ENCODE peak calls at places on chromosomes 6 and 20, in eight cellular contexts. One of them, this sample, is unnamed.

GRCh38 chr6:13044390-13044789 is 283.9 kb downstream of the TBC1D7 start:
- DNase-seq in stomach: no peak
- DNase-seq in HepG2: peak
- DNase-seq in Peyer's patch: no peak
- DNase-seq in tibial nerve: no peak
- DNase-seq in heart left ventricle: no peak
- DNase-seq in NB4: peak
- DNase-seq in ovary: no peak
- DNase-seq in this sample: no peak

GRCh38 chr20:61044499-61044898 is 207.6 kb upstream of the CDH4 start:
- DNase-seq in stomach: no peak
- DNase-seq in HepG2: no peak
- DNase-seq in Peyer's patch: no peak
- DNase-seq in tibial nerve: no peak
- DNase-seq in heart left ventricle: no peak
- DNase-seq in NB4: peak
- DNase-seq in ovary: no peak
- DNase-seq in this sample: no peak

GRCh38 chr6:150293423-150294280 is 75.2 kb upstream of the IYD start:
- DNase-seq in stomach: no peak
- DNase-seq in HepG2: no peak
- DNase-seq in Peyer's patch: no peak
- DNase-seq in tibial nerve: no peak
- DNase-seq in heart left ventricle: no peak
- DNase-seq in NB4: peak
- DNase-seq in ovary: no peak
- DNase-seq in this sample: no peak

GRCh38 chr6:108667984-108668383 is 107.3 kb downstream of the FOXO3 start:
- DNase-seq in stomach: no peak
- DNase-seq in HepG2: no peak
- DNase-seq in Peyer's patch: no peak
- DNase-seq in tibial nerve: no peak
- DNase-seq in heart left ventricle: no peak
- DNase-seq in NB4: no peak
- DNase-seq in ovary: no peak
- DNase-seq in this sample: peak

GRCh38 chr6:118401325-118401998 is 146.6 kb upstream of the PLN start:
- DNase-seq in stomach: no peak
- DNase-seq in HepG2: no peak
- DNase-seq in Peyer's patch: no peak
- DNase-seq in tibial nerve: no peak
- DNase-seq in heart left ventricle: no peak
- DNase-seq in NB4: no peak
- DNase-seq in ovary: no peak
- DNase-seq in this sample: no peak

GRCh38 chr6:92577077-92577719 is 842.2 kb downstream of the EPHA7 start:
- DNase-seq in stomach: no peak
- DNase-seq in HepG2: peak
- DNase-seq in Peyer's patch: no peak
- DNase-seq in tibial nerve: no peak
- DNase-seq in heart left ventricle: no peak
- DNase-seq in NB4: no peak
- DNase-seq in ovary: no peak
- DNase-seq in this sample: no peak

GRCh38 chr20:53960586-53961386 is 109.6 kb downstream of the BCAS1 start:
- DNase-seq in stomach: no peak
- DNase-seq in HepG2: no peak
- DNase-seq in Peyer's patch: no peak
- DNase-seq in tibial nerve: no peak
- DNase-seq in heart left ventricle: no peak
- DNase-seq in NB4: no peak
- DNase-seq in ovary: no peak
- DNase-seq in this sample: no peak

GRCh38 chr6:3230275-3231212 is 3.1 kb upstream of the TUBB2B start:
- DNase-seq in stomach: no peak
- DNase-seq in HepG2: no peak
- DNase-seq in Peyer's patch: no peak
- DNase-seq in tibial nerve: peak
- DNase-seq in heart left ventricle: no peak
- DNase-seq in NB4: no peak
- DNase-seq in ovary: no peak
- DNase-seq in this sample: no peak

GRCh38 chr6:130853555-130854183 is 26.5 kb downstream of the SMLR1 start:
- DNase-seq in stomach: no peak
- DNase-seq in HepG2: peak
- DNase-seq in Peyer's patch: no peak
- DNase-seq in tibial nerve: no peak
- DNase-seq in heart left ventricle: no peak
- DNase-seq in NB4: no peak
- DNase-seq in ovary: no peak
- DNase-seq in this sample: no peak

GRCh38 chr6:159217595-159218275 is 48.5 kb downstream of the FNDC1 start:
- DNase-seq in stomach: peak
- DNase-seq in HepG2: peak
- DNase-seq in Peyer's patch: no peak
- DNase-seq in tibial nerve: no peak
- DNase-seq in heart left ventricle: no peak
- DNase-seq in NB4: peak
- DNase-seq in ovary: no peak
- DNase-seq in this sample: no peak

GRCh38 chr6:21678990-21679389 is 85.4 kb downstream of the SOX4 start:
- DNase-seq in stomach: no peak
- DNase-seq in HepG2: peak
- DNase-seq in Peyer's patch: no peak
- DNase-seq in tibial nerve: no peak
- DNase-seq in heart left ventricle: no peak
- DNase-seq in NB4: no peak
- DNase-seq in ovary: no peak
- DNase-seq in this sample: no peak

GRCh38 chr20:59802471-59803221 is 130.8 kb downstream of the SYCP2 start:
- DNase-seq in stomach: no peak
- DNase-seq in HepG2: no peak
- DNase-seq in Peyer's patch: peak
- DNase-seq in tibial nerve: peak
- DNase-seq in heart left ventricle: peak
- DNase-seq in NB4: no peak
- DNase-seq in ovary: no peak
- DNase-seq in this sample: no peak

GRCh38 chr6:149852180-149852579 is 12.0 kb downstream of the LRP11 start:
- DNase-seq in stomach: no peak
- DNase-seq in HepG2: no peak
- DNase-seq in Peyer's patch: no peak
- DNase-seq in tibial nerve: no peak
- DNase-seq in heart left ventricle: no peak
- DNase-seq in NB4: peak
- DNase-seq in ovary: no peak
- DNase-seq in this sample: no peak

GRCh38 chr20:59818911-59819310 is 114.5 kb downstream of the SYCP2 start:
- DNase-seq in stomach: no peak
- DNase-seq in HepG2: no peak
- DNase-seq in Peyer's patch: no peak
- DNase-seq in tibial nerve: peak
- DNase-seq in heart left ventricle: peak
- DNase-seq in NB4: no peak
- DNase-seq in ovary: no peak
- DNase-seq in this sample: no peak

GRCh38 chr6:19024737-19025136 is 637.6 kb downstream of the RNF144B start:
- DNase-seq in stomach: no peak
- DNase-seq in HepG2: peak
- DNase-seq in Peyer's patch: no peak
- DNase-seq in tibial nerve: peak
- DNase-seq in heart left ventricle: no peak
- DNase-seq in NB4: peak
- DNase-seq in ovary: no peak
- DNase-seq in this sample: no peak

GRCh38 chr6:10838794-10839333 is 525 bp upstream of the MAK start:
- DNase-seq in stomach: no peak
- DNase-seq in HepG2: no peak
- DNase-seq in Peyer's patch: no peak
- DNase-seq in tibial nerve: no peak
- DNase-seq in heart left ventricle: no peak
- DNase-seq in NB4: no peak
- DNase-seq in ovary: no peak
- DNase-seq in this sample: no peak

GRCh38 chr6:163836916-163837660 is 422.6 kb downstream of the QKI start:
- DNase-seq in stomach: no peak
- DNase-seq in HepG2: no peak
- DNase-seq in Peyer's patch: no peak
- DNase-seq in tibial nerve: no peak
- DNase-seq in heart left ventricle: no peak
- DNase-seq in NB4: no peak
- DNase-seq in ovary: no peak
- DNase-seq in this sample: no peak

GRCh38 chr6:159463440-159463839 is 229.6 kb downstream of the SOD2 start:
- DNase-seq in stomach: no peak
- DNase-seq in HepG2: no peak
- DNase-seq in Peyer's patch: no peak
- DNase-seq in tibial nerve: no peak
- DNase-seq in heart left ventricle: no peak
- DNase-seq in NB4: peak
- DNase-seq in ovary: no peak
- DNase-seq in this sample: no peak

GRCh38 chr20:62122659-62123449 is 579 bp downstream of the LSM14B start:
- DNase-seq in stomach: peak
- DNase-seq in HepG2: no peak
- DNase-seq in Peyer's patch: peak
- DNase-seq in tibial nerve: no peak
- DNase-seq in heart left ventricle: no peak
- DNase-seq in NB4: peak
- DNase-seq in ovary: peak
- DNase-seq in this sample: peak

DNA sequence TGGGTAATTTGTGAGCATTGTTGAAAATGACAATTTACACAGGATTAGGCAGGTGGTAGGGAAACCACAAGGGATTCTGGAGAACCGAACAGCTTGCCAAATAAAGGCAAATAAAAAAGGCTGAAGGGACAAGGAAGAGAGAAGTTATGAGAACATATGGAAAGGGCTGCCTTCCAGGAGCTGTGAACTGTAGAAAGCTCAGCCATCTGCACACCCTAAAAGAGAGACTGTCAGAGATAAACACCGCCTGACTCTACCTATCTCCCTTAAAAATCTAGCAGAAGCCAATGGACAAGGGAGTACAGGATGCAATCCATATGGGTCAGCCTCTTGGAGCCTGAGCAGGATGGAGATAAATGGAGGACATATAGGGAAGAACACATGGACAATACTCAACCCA is 12.7 kb upstream of the SLC17A1 start:
- DNase-seq in stomach: no peak
- DNase-seq in HepG2: no peak
- DNase-seq in Peyer's patch: no peak
- DNase-seq in tibial nerve: no peak
- DNase-seq in heart left ventricle: no peak
- DNase-seq in NB4: no peak
- DNase-seq in ovary: no peak
- DNase-seq in this sample: no peak
- TF ChIP-seq POLR2A in stomach: no peak
- TF ChIP-seq POLR2A in HepG2: no peak
- TF ChIP-seq POLR2A in Peyer's patch: no peak
- TF ChIP-seq POLR2A in tibial nerve: no peak
- TF ChIP-seq POLR2A in heart left ventricle: no peak
- TF ChIP-seq POLR2A in NB4: no peak
- TF ChIP-seq POLR2A in ovary: no peak
- TF ChIP-seq POLR2A in this sample: no peak

GRCh38 chr6:28943223-28943556 is 19.4 kb upstream of the TRIM27 start:
- DNase-seq in stomach: no peak
- DNase-seq in HepG2: no peak
- DNase-seq in Peyer's patch: no peak
- DNase-seq in tibial nerve: no peak
- DNase-seq in heart left ventricle: no peak
- DNase-seq in NB4: peak
- DNase-seq in ovary: no peak
- DNase-seq in this sample: no peak
- H3K4me3 ChIP-seq in stomach: peak
- H3K4me3 ChIP-seq in HepG2: peak
- H3K4me3 ChIP-seq in Peyer's patch: peak
- H3K4me3 ChIP-seq in tibial nerve: peak
- H3K4me3 ChIP-seq in heart left ventricle: no peak
- H3K4me3 ChIP-seq in NB4: peak
- H3K4me3 ChIP-seq in ovary: peak
- H3K4me3 ChIP-seq in this sample: no peak

GRCh38 chr6:79045966-79046365 is 32.1 kb downstream of the PHIP start:
- DNase-seq in stomach: no peak
- DNase-seq in HepG2: no peak
- DNase-seq in Peyer's patch: no peak
- DNase-seq in tibial nerve: no peak
- DNase-seq in heart left ventricle: no peak
- DNase-seq in NB4: no peak
- DNase-seq in ovary: no peak
- DNase-seq in this sample: no peak

GRCh38 chr6:79047072-79047471 is 31.0 kb downstream of the PHIP start:
- DNase-seq in stomach: no peak
- DNase-seq in HepG2: no peak
- DNase-seq in Peyer's patch: no peak
- DNase-seq in tibial nerve: no peak
- DNase-seq in heart left ventricle: no peak
- DNase-seq in NB4: no peak
- DNase-seq in ovary: no peak
- DNase-seq in this sample: no peak

GRCh38 chr6:79042799-79043126 is 35.3 kb downstream of the PHIP start:
- DNase-seq in stomach: no peak
- DNase-seq in HepG2: no peak
- DNase-seq in Peyer's patch: no peak
- DNase-seq in tibial nerve: no peak
- DNase-seq in heart left ventricle: no peak
- DNase-seq in NB4: no peak
- DNase-seq in ovary: no peak
- DNase-seq in this sample: no peak

GRCh38 chr6:79048611-79049010 is 29.4 kb downstream of the PHIP start:
- DNase-seq in stomach: no peak
- DNase-seq in HepG2: peak
- DNase-seq in Peyer's patch: no peak
- DNase-seq in tibial nerve: no peak
- DNase-seq in heart left ventricle: no peak
- DNase-seq in NB4: peak
- DNase-seq in ovary: no peak
- DNase-seq in this sample: no peak
- TF ChIP-seq CTCF in stomach: no peak
- TF ChIP-seq CTCF in HepG2: peak
- TF ChIP-seq CTCF in Peyer's patch: peak
- TF ChIP-seq CTCF in tibial nerve: no peak
- TF ChIP-seq CTCF in heart left ventricle: peak
- TF ChIP-seq CTCF in NB4: peak
- TF ChIP-seq CTCF in ovary: no peak
- TF ChIP-seq CTCF in this sample: no peak

DNA sequence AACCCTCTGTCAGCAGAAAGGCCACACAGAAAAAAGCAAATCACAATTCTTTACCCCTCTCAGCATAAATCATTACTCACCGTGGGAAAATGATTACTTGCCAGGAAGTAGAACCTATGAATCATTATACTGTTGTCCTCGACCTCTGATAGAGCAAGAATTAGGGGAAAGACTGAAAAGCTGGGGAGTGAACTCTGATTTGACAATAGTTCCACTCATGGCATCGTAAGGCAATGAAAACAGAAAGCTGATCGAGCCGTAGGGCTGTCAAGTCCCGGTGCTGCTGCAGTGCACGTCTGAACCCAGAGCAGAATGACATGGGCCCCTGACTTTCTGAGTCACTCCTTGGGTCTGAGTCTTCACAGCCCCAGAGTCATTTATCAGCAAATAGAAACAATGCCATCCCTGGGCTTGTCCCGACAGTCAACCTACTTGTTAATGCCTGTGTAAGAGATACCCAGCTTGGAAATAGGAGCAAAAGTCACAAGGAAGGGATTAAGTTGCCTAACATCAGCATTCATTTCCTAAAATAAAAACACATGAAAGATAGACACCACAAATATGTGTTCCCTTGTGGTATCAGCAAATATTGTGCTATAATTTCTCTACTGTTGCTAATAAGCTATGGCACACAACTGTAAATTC is 224.8 kb upstream of the MARCKS start:
- DNase-seq in stomach: peak
- DNase-seq in HepG2: peak
- DNase-seq in Peyer's patch: peak
- DNase-seq in tibial nerve: peak
- DNase-seq in heart left ventricle: peak
- DNase-seq in NB4: no peak
- DNase-seq in ovary: no peak
- DNase-seq in this sample: peak
- TF ChIP-seq POLR2A in stomach: no peak
- TF ChIP-seq POLR2A in HepG2: no peak
- TF ChIP-seq POLR2A in Peyer's patch: peak
- TF ChIP-seq POLR2A in tibial nerve: no peak
- TF ChIP-seq POLR2A in heart left ventricle: no peak
- TF ChIP-seq POLR2A in NB4: no peak
- TF ChIP-seq POLR2A in ovary: no peak
- TF ChIP-seq POLR2A in this sample: peak

This sample was measured in gastrocnemius medialis.